ENCODE peak calls at places on chromosomes 12 and 14, in six cellular contexts. Y is IMR-90, O is mesenchymal stem cell, G is neuronal stem cell, R is H1, M is trophoblast cell. E is an unnamed sample.

GRCh38 chr14:106564058-106564643 is 1037.8 kb downstream of the TMEM121 start:
- DNase-seq in G (no peak), O (no peak), Y (no peak), R (no peak), M (peak), E (no peak)

GRCh38 chr14:53152909-53153701 is at the start of gene DDHD1:
- DNase-seq in Y (peak), O (peak), R (peak), G (peak), M (peak), E (peak)

GRCh38 chr14:50031534-50032313 is 84.6 kb downstream of the VCPKMT start:
- DNase-seq in R (no peak), O (no peak), G (no peak), Y (peak), M (peak), E (no peak)

GRCh38 chr14:37697489-37698121 is 102.2 kb downstream of the TTC6 start:
- DNase-seq in Y (peak), O (peak), G (no peak), R (no peak), M (peak), E (no peak)

GRCh38 chr14:71290960-71291466 is 383.8 kb downstream of the PCNX1 start:
- DNase-seq in R (no peak), M (peak), O (peak), Y (peak), G (no peak), E (no peak)

GRCh38 chr12:77697126-77697525 is 133.6 kb upstream of the NAV3 start:
- DNase-seq in G (no peak), M (no peak), Y (no peak), R (no peak), O (no peak), E (no peak)

GRCh38 chr14:73472182-73473114 is 14.1 kb upstream of the NUMB start:
- DNase-seq in Y (peak), O (peak), R (no peak), G (peak), M (peak), E (no peak)

GRCh38 chr12:19198272-19198671 is 68.7 kb downstream of the PLEKHA5 start:
- DNase-seq in Y (peak), M (peak), R (no peak), G (no peak), O (peak), E (no peak)

GRCh38 chr12:130155416-130156073 is 6.7 kb upstream of the FZD10 start:
- DNase-seq in O (no peak), G (no peak), Y (no peak), R (no peak), M (no peak), E (no peak)

GRCh38 chr12:68727776-68728175 is 18.2 kb upstream of the SLC35E3 start:
- DNase-seq in O (no peak), Y (no peak), G (no peak), M (no peak), R (no peak), E (no peak)

GRCh38 chr12:110039085-110039807 is 9.1 kb downstream of the C12orf76 start:
- DNase-seq in M (peak), Y (peak), O (peak), R (no peak), G (no peak), E (peak)

GRCh38 chr12:72281145-72281544 is 9.0 kb downstream of the TRHDE start:
- DNase-seq in O (peak), G (no peak), M (no peak), R (no peak), Y (peak), E (no peak)

GRCh38 chr12:129080821-129081220 is 227.5 kb downstream of the GLT1D1 start:
- DNase-seq in Y (no peak), M (no peak), R (no peak), O (no peak), G (no peak), E (no peak)

GRCh38 chr12:75850751-75851462 is 180.7 kb downstream of the PHLDA1 start:
- DNase-seq in G (no peak), Y (peak), R (no peak), O (peak), M (no peak), E (no peak)

DNA sequence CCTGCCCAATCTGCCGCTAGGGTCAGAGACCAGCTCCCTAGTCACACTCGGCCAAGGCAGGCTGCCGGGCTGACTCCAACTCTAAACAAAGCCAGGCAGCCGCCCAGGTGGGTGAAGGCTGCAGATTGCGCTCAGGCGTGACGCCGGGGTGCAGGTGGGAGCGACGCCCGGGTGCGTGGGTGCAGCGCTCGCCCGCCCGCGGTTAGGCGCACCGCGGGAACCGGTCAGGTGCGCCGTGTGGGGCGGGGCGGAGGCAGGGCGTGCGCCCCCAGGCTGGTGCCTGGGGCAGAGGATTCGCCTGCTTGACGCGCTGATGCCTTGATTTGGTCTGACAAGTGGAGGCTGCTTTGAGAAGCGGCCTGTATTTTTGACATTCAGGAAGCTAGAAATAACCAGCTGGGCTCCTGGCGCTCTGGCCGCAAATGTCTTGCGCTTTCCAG is 126.7 kb upstream of the HIF1A start:
- DNase-seq in G (no peak), O (no peak), R (no peak), Y (no peak), M (peak), E (peak)
- H3K23ac ChIP-seq in G (peak), O (no peak), R (no peak), Y (peak), M (no peak), E (no peak)

GRCh38 chr12:42102720-42103119 is 42.0 kb downstream of the GXYLT1 start:
- DNase-seq in M (no peak), O (no peak), R (no peak), Y (no peak), G (no peak), E (no peak)

GRCh38 chr12:42099433-42099832 is 45.2 kb downstream of the GXYLT1 start:
- DNase-seq in O (no peak), Y (no peak), R (no peak), G (no peak), M (no peak), E (no peak)

GRCh38 chr12:42103155-42103554 is 41.5 kb downstream of the GXYLT1 start:
- DNase-seq in O (no peak), G (no peak), M (no peak), Y (no peak), R (no peak), E (no peak)

GRCh38 chr12:42104784-42105183 is 39.9 kb downstream of the GXYLT1 start:
- DNase-seq in O (no peak), G (no peak), M (no peak), R (no peak), Y (no peak), E (no peak)

DNA sequence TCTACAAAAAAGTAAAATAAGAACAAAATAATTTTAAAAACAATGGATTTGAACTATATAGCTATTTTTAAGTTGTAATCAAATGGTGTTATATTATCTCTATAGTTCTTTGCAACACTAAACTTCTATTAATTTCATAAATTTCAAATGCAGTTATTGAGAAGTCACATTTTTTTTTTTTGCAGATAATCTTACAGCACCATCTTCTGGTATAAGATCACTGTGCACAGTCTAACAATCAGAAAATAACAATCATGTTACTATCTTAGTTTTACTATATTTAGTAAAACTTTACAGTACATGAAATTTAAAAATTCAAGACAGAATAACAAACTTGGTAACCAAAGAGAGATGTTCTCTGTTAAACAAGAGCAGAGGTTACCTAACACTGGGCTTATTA is 40.6 kb downstream of the GXYLT1 start:
- DNase-seq in G (no peak), O (no peak), R (no peak), Y (no peak), M (no peak), E (no peak)
- H2AFZ ChIP-seq in G (no peak), O (no peak), R (no peak), Y (no peak), M (no peak), E (no peak)

GRCh38 chr14:101364503-101365328 is 196.6 kb upstream of the DIO3 start:
- DNase-seq in R (no peak), O (no peak), Y (no peak), M (no peak), G (no peak), E (no peak)
- H3K23ac ChIP-seq in R (no peak), O (no peak), Y (no peak), M (no peak), G (no peak), E (no peak)

GRCh38 chr12:27426743-27427142 is 19.8 kb upstream of the SMCO2 start:
- DNase-seq in O (no peak), M (no peak), Y (no peak), R (no peak), G (no peak), E (no peak)
- H2AFZ ChIP-seq in O (no peak), M (no peak), Y (no peak), R (no peak), G (no peak), E (no peak)

DNA sequence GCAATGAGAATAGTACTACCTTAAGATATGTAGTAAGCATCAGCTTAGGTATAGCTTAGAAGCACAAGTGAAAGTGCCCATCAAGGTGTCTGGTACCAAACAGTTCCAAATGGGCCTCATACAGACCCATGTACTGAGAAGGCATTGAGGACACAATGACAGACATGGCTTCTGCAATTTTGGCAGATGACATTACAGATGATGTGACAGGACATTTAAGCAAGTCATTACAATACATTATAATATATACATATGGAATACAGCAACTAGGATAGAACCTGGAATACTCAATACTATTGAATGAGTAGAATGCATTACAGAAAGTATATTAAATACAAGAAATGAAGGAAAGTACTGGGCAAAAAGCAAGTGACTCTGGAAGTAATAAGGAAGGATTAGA is 256.4 kb downstream of the GXYLT1 start:
- DNase-seq in G (no peak), Y (no peak), O (no peak), M (no peak), R (no peak), E (no peak)
- H3K23ac ChIP-seq in G (no peak), Y (no peak), O (no peak), M (no peak), R (no peak), E (no peak)

DNA sequence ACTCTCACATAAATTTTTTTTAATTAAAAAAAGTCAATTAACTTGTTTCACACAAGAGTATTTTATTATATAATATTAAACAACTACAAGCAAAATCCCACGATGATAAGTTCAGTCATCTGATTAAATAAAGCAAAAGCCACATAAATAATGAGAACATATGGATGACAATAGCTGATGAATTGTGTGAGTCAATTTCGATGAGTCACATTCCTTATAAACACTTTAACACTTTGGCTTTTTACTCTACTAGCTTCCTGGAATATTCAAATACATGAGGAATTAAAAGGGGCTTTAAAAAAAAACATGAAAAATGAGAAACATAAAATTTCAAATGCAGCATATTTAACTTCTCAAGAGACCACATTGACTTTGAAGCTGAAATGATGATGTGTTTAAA is 95.3 kb downstream of the BCAT1 start:
- DNase-seq in O (peak), R (no peak), M (no peak), G (no peak), Y (peak), E (no peak)
- H2AFZ ChIP-seq in O (no peak), R (no peak), M (no peak), G (no peak), Y (no peak), E (no peak)

DNA sequence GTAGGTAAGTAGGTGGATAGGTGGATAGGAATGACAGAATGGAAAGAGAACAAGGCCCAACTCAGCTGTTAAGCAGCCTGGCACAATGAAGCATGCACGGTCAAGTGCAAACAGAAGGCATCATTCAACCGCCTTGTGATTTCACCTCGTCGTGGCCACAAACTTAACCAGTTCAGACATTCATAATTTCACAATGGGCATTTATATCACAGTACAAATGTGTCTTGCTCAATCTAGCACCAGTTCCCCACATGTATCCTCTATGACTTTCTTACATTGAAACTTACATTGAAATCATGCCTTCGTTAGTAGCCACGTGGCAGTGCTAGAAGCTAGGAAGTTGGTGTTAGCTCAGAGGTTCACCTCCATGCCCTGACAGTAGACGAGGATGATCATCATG is 207.5 kb downstream of the ETV6 start:
- DNase-seq in O (no peak), R (no peak), G (no peak), M (peak), Y (no peak), E (no peak)
- H3K23ac ChIP-seq in O (no peak), R (no peak), G (no peak), M (no peak), Y (no peak), E (no peak)

E was measured in H9.